ENCODE peak calls at places on chromosomes 2 and 18, in eight cellular contexts. M is NCI-H2029; G is tibial nerve; D is fibroblast of lung; Z is cardiac muscle cell; N is left lung; B is stimulated activated CD8-positive, alpha-beta memory T cell treated with anti-CD3 and anti-CD28 coated beads, Interleukin-15, amount 100 ng/mL, for 1 hour; Q is uterus. Y is an unnamed sample.

GRCh38 chr2:168424112-168424951 is 31.7 kb upstream of the CERS6 start:
- DNase-seq in M (no peak), G (no peak), D (peak), Z (peak), N (no peak), B (no peak), Q (no peak), Y (no peak)

GRCh38 chr2:45675130-45675812 is 23.8 kb downstream of the PRKCE start:
- DNase-seq in M (peak), G (no peak), D (no peak), Z (peak), N (no peak), B (no peak), Q (no peak), Y (no peak)

GRCh38 chr2:240390091-240391073 is 45.1 kb upstream of the GPC1 start:
- DNase-seq in M (no peak), G (no peak), D (no peak), Z (no peak), N (peak), B (no peak), Q (no peak), Y (no peak)

GRCh38 chr2:110788936-110789335 is 56.6 kb downstream of the ACOXL start:
- DNase-seq in M (no peak), G (no peak), D (no peak), Z (no peak), N (no peak), B (no peak), Q (no peak), Y (no peak)

GRCh38 chr2:184556639-184557038 is 41.7 kb upstream of the ZNF804A start:
- DNase-seq in M (no peak), G (no peak), D (no peak), Z (no peak), N (no peak), B (no peak), Q (no peak), Y (no peak)

GRCh38 chr2:120224256-120224655 is 1.1 kb upstream of the TMEM185B start:
- DNase-seq in M (peak), G (no peak), D (no peak), Z (no peak), N (peak), B (no peak), Q (no peak), Y (no peak)

GRCh38 chr2:237674731-237675276 is 47.4 kb downstream of the LRRFIP1 start:
- DNase-seq in M (peak), G (peak), D (peak), Z (peak), N (peak), B (peak), Q (peak), Y (peak)

GRCh38 chr2:21415234-21415633 is 291.5 kb downstream of the TDRD15 start:
- DNase-seq in M (no peak), G (no peak), D (no peak), Z (no peak), N (no peak), B (no peak), Q (no peak), Y (no peak)

GRCh38 chr2:18918280-18918679 is 328.9 kb upstream of the NT5C1B start:
- DNase-seq in M (no peak), G (no peak), D (no peak), Z (no peak), N (no peak), B (no peak), Q (no peak), Y (no peak)

GRCh38 chr2:223668302-223668998 is 66.3 kb upstream of the SCG2 start:
- DNase-seq in M (no peak), G (no peak), D (no peak), Z (peak), N (no peak), B (no peak), Q (no peak), Y (no peak)

GRCh38 chr18:29840101-29840500 is 1202.4 kb downstream of the DSC3 start:
- DNase-seq in M (no peak), G (no peak), D (peak), Z (peak), N (no peak), B (no peak), Q (no peak), Y (no peak)